ENCODE peak calls at places on chromosomes 11 and 22, in four cellular contexts. Y, G, C and R are unnamed samples.

GRCh38 chr22:36562261-36562835 is 33.4 kb upstream of the EIF3D start:
- DNase-seq in Y (no peak), C (peak), G (no peak), R (peak)

GRCh38 chr22:25084405-25085107 is 115.1 kb upstream of the CRYBB3 start:
- DNase-seq in Y (no peak), C (no peak), G (no peak), R (no peak)

GRCh38 chr11:130826572-130826971 is 89.7 kb downstream of the SNX19 start:
- DNase-seq in Y (no peak), G (no peak), C (no peak), R (no peak)

GRCh38 chr22:32558681-32559355 is 84.2 kb downstream of the FBXO7 start:
- DNase-seq in Y (peak), G (no peak), C (peak), R (peak)

GRCh38 chr11:100367892-100368291 is 319.2 kb upstream of the ARHGAP42 start:
- DNase-seq in G (no peak), Y (no peak), C (no peak), R (no peak)

GRCh38 chr11:3906166-3906565 is 50.7 kb downstream of the STIM1 start:
- DNase-seq in G (no peak), C (peak), Y (no peak), R (no peak)

GRCh38 chr22:27197071-27197470 is 539.7 kb downstream of the MIAT start:
- DNase-seq in G (no peak), Y (no peak), C (no peak), R (no peak)

GRCh38 chr22:47610766-47611165 is 848.3 kb downstream of the TBC1D22A start:
- DNase-seq in G (no peak), C (no peak), Y (no peak), R (no peak)

GRCh38 chr22:50260434-50260800 is 1.1 kb downstream of the MAPK12 start:
- DNase-seq in Y (no peak), C (no peak), G (peak), R (no peak)

GRCh38 chr11:6234314-6235031 is at the start of gene FHIP1B:
- DNase-seq in C (peak), Y (peak), G (peak), R (peak)

GRCh38 chr11:94895971-94896370 is 77.4 kb downstream of the CWC15 start:
- DNase-seq in C (no peak), G (no peak), Y (no peak), R (no peak)

GRCh38 chr11:102914238-102915043 is 39.7 kb upstream of the MMP12 start:
- DNase-seq in Y (no peak), G (no peak), C (peak), R (peak)

GRCh38 chr11:75635009-75635909 is 33.6 kb downstream of the MAP6 start:
- DNase-seq in C (no peak), G (no peak), Y (no peak), R (no peak)

GRCh38 chr22:37228106-37229011 is 15.7 kb downstream of the RAC2 start:
- DNase-seq in G (no peak), C (no peak), Y (no peak), R (no peak)

GRCh38 chr11:24900524-24900923 is 403.7 kb downstream of the LUZP2 start:
- DNase-seq in Y (no peak), C (no peak), G (no peak), R (no peak)

GRCh38 chr11:94897330-94897768 is 76.0 kb downstream of the CWC15 start:
- DNase-seq in Y (peak), C (peak), G (peak), R (no peak)

GRCh38 chr22:37968452-37969251 is 15.2 kb downstream of the POLR2F start:
- DNase-seq in G (no peak), Y (no peak), C (no peak), R (no peak)

GRCh38 chr11:113992459-113993105 is 17.7 kb downstream of the HTR3A start:
- DNase-seq in Y (no peak), C (no peak), G (no peak), R (no peak)

GRCh38 chr11:81979444-81979843 is 754.2 kb downstream of the FAM181B start:
- DNase-seq in G (no peak), C (no peak), Y (no peak), R (no peak)

GRCh38 chr22:46714550-46714949 is 23.5 kb downstream of the CERK start:
- DNase-seq in G (no peak), Y (no peak), C (no peak), R (no peak)

GRCh38 chr11:79675081-79675480 is 234.3 kb upstream of the TENM4 start:
- DNase-seq in Y (no peak), G (no peak), C (no peak), R (no peak)

GRCh38 chr11:111557425-111558111 is 17.0 kb downstream of the LAYN start:
- DNase-seq in Y (no peak), G (no peak), C (no peak), R (peak)

GRCh38 chr11:111981270-111981669 is 43.9 kb upstream of the DLAT start:
- DNase-seq in C (no peak), Y (no peak), G (no peak), R (no peak)

GRCh38 chr22:48901324-48901723 is 926.3 kb downstream of the BRD1 start:
- DNase-seq in G (no peak), C (no peak), Y (no peak), R (no peak)

GRCh38 chr22:46088541-46089311 is 61.6 kb upstream of the PPARA start:
- DNase-seq in C (no peak), G (no peak), Y (peak), R (no peak)

GRCh38 chr11:120613264-120614226 is 102.0 kb downstream of the GRIK4 start:
- DNase-seq in C (no peak), Y (no peak), G (no peak), R (no peak)

GRCh38 chr11:32312865-32313403 is 122.4 kb downstream of the WT1 start:
- DNase-seq in C (peak), G (peak), Y (no peak), R (peak)

GRCh38 chr11:86740628-86741488 is 59.5 kb upstream of the PRSS23 start:
- DNase-seq in Y (peak), C (peak), G (peak), R (no peak)

GRCh38 chr11:57460017-57460755 is at the start of gene RTN4RL2:
- DNase-seq in G (peak), Y (no peak), C (peak), R (peak)

GRCh38 chr11:126465573-126466287 is 110.2 kb downstream of the ST3GAL4 start:
- DNase-seq in C (no peak), G (no peak), Y (no peak), R (no peak)

GRCh38 chr11:133964946-133965632 is 8.3 kb upstream of the IGSF9B start:
- DNase-seq in Y (no peak), G (no peak), C (no peak), R (peak)

GRCh38 chr11:123924027-123924426 is 15.4 kb upstream of the OR4D5 start:
- DNase-seq in C (no peak), G (no peak), Y (no peak), R (no peak)

GRCh38 chr11:14422814-14423182 is 63.8 kb upstream of the RRAS2 start:
- DNase-seq in C (no peak), G (no peak), Y (no peak), R (no peak)

GRCh38 chr22:38944653-38945052 is 12.8 kb upstream of the APOBEC3A start:
- DNase-seq in G (no peak), C (no peak), Y (no peak), R (no peak)

GRCh38 chr11:128399186-128399585 is 188.2 kb downstream of the ETS1 start:
- DNase-seq in Y (no peak), C (no peak), G (no peak), R (no peak)

GRCh38 chr22:20402960-20403778 is 9.2 kb downstream of the ZNF74 start:
- DNase-seq in C (no peak), Y (no peak), G (no peak), R (no peak)

GRCh38 chr11:765025-765801 is 12.1 kb downstream of the GATD1 start:
- DNase-seq in C (peak), G (peak), Y (no peak), R (no peak)
- TF ChIP-seq POLR2A in C (no peak), G (peak), Y (no peak), R (no peak)

GRCh38 chr11:560305-561147 is at the start of the genes LMNTD2 and RASSF7:
- DNase-seq in G (peak), C (peak), Y (peak), R (peak)
- TF ChIP-seq POLR2A in G (peak), C (peak), Y (no peak), R (peak)

DNA sequence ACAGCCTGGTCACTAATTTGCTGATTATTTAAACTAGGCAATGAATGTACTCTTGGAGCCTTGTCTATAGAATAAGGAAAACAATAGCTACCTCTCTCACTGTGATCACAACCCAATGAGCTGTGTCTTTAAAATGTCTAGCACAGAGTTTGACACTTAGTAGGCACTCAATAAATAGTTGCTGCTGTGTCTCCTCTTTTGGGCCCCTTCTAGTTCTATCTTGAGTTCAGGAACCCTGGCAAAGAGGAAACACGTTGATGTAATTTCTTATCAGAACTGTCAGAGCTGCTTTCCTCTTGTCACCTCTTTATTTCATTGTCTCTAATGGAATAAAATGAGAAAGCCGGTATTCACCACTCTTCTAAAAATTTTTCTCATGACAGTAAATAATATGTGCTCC is 174.7 kb upstream of the BDNF start:
- DNase-seq in G (no peak), Y (no peak), C (no peak), R (no peak)
- TF ChIP-seq POLR2A in G (no peak), Y (no peak), C (no peak), R (no peak)

DNA sequence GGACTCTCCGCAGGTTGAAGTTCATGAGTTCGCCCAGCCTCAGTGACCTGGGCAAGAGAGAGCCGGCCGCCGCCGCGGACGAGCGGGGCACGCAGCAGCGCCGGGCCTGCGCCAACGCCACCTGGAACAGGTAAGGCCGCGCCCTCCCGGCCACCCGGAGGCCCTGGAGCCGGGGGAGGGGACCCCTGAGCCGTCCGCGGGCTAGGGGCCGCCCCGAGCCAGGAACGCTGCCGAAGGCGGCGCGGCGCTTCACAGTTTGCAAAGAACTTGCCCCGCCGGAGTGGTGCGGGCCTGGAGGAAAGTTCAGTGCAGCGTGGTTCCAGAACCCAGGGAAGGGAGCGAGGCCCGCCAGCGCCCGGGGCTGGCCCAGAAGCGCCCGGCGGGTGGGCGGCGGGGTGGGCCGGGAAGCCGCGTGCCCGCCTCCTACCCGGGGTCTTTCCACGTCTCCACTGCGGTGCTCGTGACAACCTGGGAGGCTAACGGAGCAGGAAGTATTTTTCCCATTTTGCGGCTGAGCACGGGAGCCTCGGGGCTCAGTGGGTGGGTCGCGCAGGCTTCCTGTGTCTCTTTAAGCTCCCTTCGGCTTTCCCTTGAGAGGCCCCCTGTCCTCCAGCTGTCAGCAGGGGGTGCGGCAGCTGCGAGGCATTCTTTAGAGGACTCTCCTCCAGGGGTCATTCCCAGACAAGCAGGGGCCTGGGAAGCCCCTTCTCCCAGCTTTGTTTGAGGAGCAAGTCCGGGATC is 645 bp downstream of the PRR5 start:
- DNase-seq in Y (no peak), C (no peak), G (no peak), R (no peak)
- TF ChIP-seq POLR2A in Y (no peak), C (no peak), G (no peak), R (no peak)

DNA sequence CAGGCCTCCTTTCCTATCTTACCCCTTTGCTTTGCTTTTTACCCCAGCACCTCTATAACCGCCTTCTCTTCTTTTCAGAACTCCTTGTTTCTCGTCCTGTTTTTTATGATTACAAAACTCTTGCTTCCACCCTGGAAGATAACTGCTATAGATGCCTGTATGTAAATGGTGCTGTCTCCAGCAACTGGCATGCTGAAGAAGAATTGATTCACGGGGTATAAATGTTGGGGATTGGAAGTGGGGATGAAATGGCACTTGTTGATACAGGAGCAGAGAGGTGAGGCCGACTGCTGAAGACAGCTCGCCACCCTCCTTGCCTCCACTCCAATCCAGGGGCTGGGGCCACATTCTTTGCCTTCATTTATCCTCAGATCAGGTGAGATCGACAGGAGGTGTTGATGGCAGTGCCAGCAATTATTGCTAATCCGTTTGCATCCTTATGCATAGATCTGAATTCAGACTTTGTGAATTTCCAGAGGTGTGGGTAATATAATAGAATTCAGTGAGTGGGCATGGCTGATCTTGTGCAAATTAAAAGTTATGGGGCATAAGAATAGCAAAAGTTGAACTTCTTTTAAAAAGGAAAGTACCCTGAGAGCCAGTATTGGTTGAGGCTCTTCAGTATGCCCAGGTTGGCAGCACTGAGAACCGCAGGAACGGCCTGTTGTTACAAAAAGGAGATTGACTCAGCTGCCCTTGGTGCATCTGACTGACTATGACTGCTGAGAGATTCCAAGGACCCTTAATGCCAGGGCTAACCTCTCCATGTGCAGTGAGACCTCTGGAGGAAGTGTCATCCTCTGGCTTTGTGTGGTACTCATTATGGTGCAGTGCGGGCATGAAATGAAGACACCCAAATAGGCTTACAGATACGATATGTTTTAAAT is 5.3 kb downstream of the NEAT1 start:
- DNase-seq in Y (no peak), G (no peak), C (no peak), R (no peak)
- TF ChIP-seq POLR2A in Y (peak), G (peak), C (peak), R (peak)